ENCODE peak calls at places on chromosomes 3 and 15, in four cellular contexts. W, O, Y and T are unnamed samples.

GRCh38 chr3:14480207-14481017 is 59.7 kb downstream of the GRIP2 start:
- DNase-seq in W (no peak), O (no peak), Y (no peak), T (no peak)

GRCh38 chr3:15633159-15633558 is 31.6 kb downstream of the BTD start:
- DNase-seq in W (no peak), O (no peak), Y (no peak), T (no peak)

GRCh38 chr3:117165611-117166051 is 456.1 kb downstream of the TUSC7 start:
- DNase-seq in W (no peak), O (no peak), Y (no peak), T (no peak)

GRCh38 chr3:194170793-194171192 is 34.8 kb downstream of the HES1 start:
- DNase-seq in W (no peak), O (no peak), Y (no peak), T (no peak)

GRCh38 chr15:23857028-23857641 is 170.0 kb upstream of the NDN start:
- DNase-seq in W (no peak), O (no peak), Y (no peak), T (peak)

GRCh38 chr3:39255503-39256325 is 24.1 kb downstream of the CX3CR1 start:
- DNase-seq in W (peak), O (no peak), Y (no peak), T (no peak)

GRCh38 chr3:3800076-3800448 is 831 bp downstream of the LRRN1 start:
- DNase-seq in W (peak), O (no peak), Y (no peak), T (no peak)

GRCh38 chr3:82783188-82783587 is 1021.7 kb upstream of the GBE1 start:
- DNase-seq in W (no peak), O (no peak), Y (no peak), T (no peak)

GRCh38 chr3:171178714-171179113 is 152.2 kb upstream of the SLC2A2 start:
- DNase-seq in W (no peak), O (peak), Y (no peak), T (no peak)

GRCh38 chr3:23650371-23651140 is 155.2 kb upstream of the UBE2E1 start:
- DNase-seq in W (no peak), O (peak), Y (no peak), T (peak)

GRCh38 chr3:107598926-107599754 is 76.4 kb downstream of the BBX start:
- DNase-seq in W (peak), O (no peak), Y (peak), T (no peak)

GRCh38 chr3:120284702-120285507 is at the start of gene GPR156:
- DNase-seq in W (no peak), O (no peak), Y (no peak), T (no peak)

GRCh38 chr15:58284293-58284692 is 146.1 kb downstream of the AQP9 start:
- DNase-seq in W (no peak), O (no peak), Y (no peak), T (no peak)

GRCh38 chr3:138945646-138946553 is 1.0 kb downstream of the FOXL2 start:
- DNase-seq in W (no peak), O (no peak), Y (no peak), T (no peak)

GRCh38 chr3:62366093-62366419 is 7.3 kb downstream of the FEZF2 start:
- DNase-seq in W (no peak), O (no peak), Y (no peak), T (no peak)

GRCh38 chr3:126480864-126481263 is 5.2 kb upstream of the ZXDC start:
- DNase-seq in W (no peak), O (no peak), Y (no peak), T (no peak)

GRCh38 chr3:125053304-125053699 is 2.5 kb downstream of the HEG1 start:
- DNase-seq in W (no peak), O (no peak), Y (no peak), T (no peak)

GRCh38 chr3:88810455-88810854 is 297.0 kb upstream of the EPHA3 start:
- DNase-seq in W (no peak), O (no peak), Y (no peak), T (no peak)

GRCh38 chr3:31918179-31919165 is 62.6 kb downstream of the OSBPL10 start:
- DNase-seq in W (no peak), O (no peak), Y (no peak), T (no peak)

GRCh38 chr3:50272911-50273688 is 4.2 kb downstream of the SEMA3B start:
- DNase-seq in W (peak), O (no peak), Y (peak), T (peak)

GRCh38 chr3:57910988-57911387 is 97.2 kb upstream of the FLNB start:
- DNase-seq in W (no peak), O (no peak), Y (no peak), T (no peak)

GRCh38 chr3:185727873-185728272 is 97.0 kb downstream of the IGF2BP2 start:
- DNase-seq in W (no peak), O (no peak), Y (no peak), T (no peak)

GRCh38 chr3:1967525-1967924 is 131.1 kb upstream of the CNTN4 start:
- DNase-seq in W (no peak), O (no peak), Y (no peak), T (no peak)

GRCh38 chr3:116815321-116815720 is 105.7 kb downstream of the TUSC7 start:
- DNase-seq in W (no peak), O (no peak), Y (no peak), T (no peak)

GRCh38 chr15:62432702-62433398 is 267.8 kb upstream of the C2CD4B start:
- DNase-seq in W (no peak), O (no peak), Y (no peak), T (no peak)

GRCh38 chr3:129211345-129211744 is 27.6 kb upstream of the CNBP start:
- DNase-seq in W (no peak), O (no peak), Y (no peak), T (no peak)

GRCh38 chr3:187629711-187630110 is 40.5 kb downstream of the SST start:
- DNase-seq in W (no peak), O (no peak), Y (no peak), T (no peak)

GRCh38 chr3:128174645-128175590 is 21.6 kb downstream of the EEFSEC start:
- DNase-seq in W (no peak), O (no peak), Y (no peak), T (no peak)

GRCh38 chr15:33506781-33507180 is 196.0 kb downstream of the RYR3 start:
- DNase-seq in W (no peak), O (no peak), Y (no peak), T (no peak)

GRCh38 chr3:32421185-32421584 is 29.5 kb downstream of the CMTM7 start:
- DNase-seq in W (no peak), O (no peak), Y (no peak), T (no peak)

GRCh38 chr3:10933958-10934481 is 58.5 kb upstream of the SLC6A1 start:
- DNase-seq in W (no peak), O (no peak), Y (no peak), T (peak)

GRCh38 chr15:40093224-40093842 is 15.3 kb downstream of the BMF start:
- DNase-seq in W (peak), O (no peak), Y (peak), T (no peak)

GRCh38 chr3:57735405-57735804 is 20.7 kb upstream of the SLMAP start:
- DNase-seq in W (no peak), O (no peak), Y (no peak), T (no peak)

GRCh38 chr15:31502541-31503229 is 176.1 kb downstream of the KLF13 start:
- DNase-seq in W (no peak), O (peak), Y (no peak), T (no peak)

GRCh38 chr15:63029701-63030100 is 12.8 kb upstream of the TPM1 start:
- DNase-seq in W (no peak), O (no peak), Y (no peak), T (no peak)

GRCh38 chr15:59367022-59367451 is 5.6 kb downstream of the MYO1E start:
- DNase-seq in W (no peak), O (no peak), Y (no peak), T (no peak)

GRCh38 chr3:17579289-17580031 is 163.0 kb downstream of the TBC1D5 start:
- DNase-seq in W (no peak), O (no peak), Y (no peak), T (no peak)

GRCh38 chr15:68401496-68402431 is 30.2 kb downstream of the ITGA11 start:
- DNase-seq in W (no peak), O (peak), Y (no peak), T (no peak)

GRCh38 chr15:58669108-58669507 is 80.4 kb downstream of the ADAM10 start:
- DNase-seq in W (no peak), O (no peak), Y (no peak), T (no peak)

GRCh38 chr15:55802600-55803376 is 59.8 kb upstream of the PRTG start:
- DNase-seq in W (no peak), O (no peak), Y (no peak), T (no peak)
- TF ChIP-seq POLR2A in W (no peak), O (no peak), Y (no peak), T (no peak)

GRCh38 chr3:65532164-65532563 is 506.6 kb downstream of the MAGI1 start:
- DNase-seq in W (no peak), O (no peak), Y (no peak), T (no peak)
- TF ChIP-seq POLR2A in W (no peak), O (no peak), Y (no peak), T (no peak)

DNA sequence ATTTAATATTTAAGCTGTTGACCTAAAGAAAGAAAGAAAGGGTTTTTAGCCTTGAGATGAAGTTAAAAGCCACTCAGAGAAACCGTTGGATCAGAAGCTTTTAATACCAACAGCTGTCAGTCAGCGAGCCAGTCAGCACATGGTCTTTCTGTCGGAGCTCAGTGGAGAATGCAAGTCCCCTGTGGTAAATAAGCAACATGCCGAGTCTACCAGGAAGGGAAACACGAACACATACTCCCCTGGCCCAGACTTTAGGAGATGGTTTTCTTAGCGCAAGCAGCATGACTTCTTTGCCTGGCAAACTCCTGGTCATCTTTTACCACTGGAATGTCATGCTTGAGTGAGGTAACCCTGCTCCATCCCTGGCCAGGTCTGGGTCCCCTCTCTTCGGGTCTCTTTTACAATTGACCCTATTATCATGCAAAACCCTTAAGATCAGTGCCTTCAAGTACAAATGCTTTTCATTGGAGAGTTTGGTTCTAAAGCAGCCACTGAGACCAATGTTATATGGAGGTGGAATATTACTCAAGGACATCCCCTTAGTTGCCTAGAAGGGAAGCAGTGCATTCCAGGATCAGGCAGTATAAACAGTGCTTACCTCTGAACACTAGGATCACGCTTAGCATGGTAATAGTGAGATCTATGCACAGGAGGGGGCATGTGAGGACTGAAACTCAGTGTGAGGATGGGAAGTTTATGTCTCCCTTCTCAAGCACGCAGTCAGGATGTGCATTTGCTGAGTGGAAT is 28.2 kb downstream of the SLCO3A1 start:
- DNase-seq in W (no peak), O (no peak), Y (no peak), T (no peak)
- TF ChIP-seq POLR2A in W (no peak), O (no peak), Y (no peak), T (no peak)

GRCh38 chr3:49199244-49199899 is 28.0 kb downstream of the KLHDC8B start:
- DNase-seq in W (peak), O (no peak), Y (peak), T (no peak)
- TF ChIP-seq POLR2A in W (no peak), O (no peak), Y (no peak), T (no peak)

GRCh38 chr3:122794779-122795673 is at the start of gene SLC49A4:
- DNase-seq in W (peak), O (no peak), Y (peak), T (peak)
- TF ChIP-seq POLR2A in W (peak), O (peak), Y (no peak), T (peak)

GRCh38 chr15:66292261-66293084 is 895 bp upstream of the DIS3L start:
- DNase-seq in W (no peak), O (no peak), Y (no peak), T (no peak)

GRCh38 chr15:66294932-66295235 is 1.5 kb downstream of the DIS3L start:
- DNase-seq in W (no peak), O (no peak), Y (no peak), T (peak)

GRCh38 chr15:66294157-66294931 is 976 bp downstream of the DIS3L start:
- DNase-seq in W (no peak), O (no peak), Y (no peak), T (peak)

GRCh38 chr15:66293085-66293418 is 316 bp upstream of the DIS3L start:
- DNase-seq in W (no peak), O (no peak), Y (no peak), T (no peak)

GRCh38 chr15:66293419-66294156 is at the start of gene DIS3L:
- DNase-seq in W (peak), O (no peak), Y (peak), T (no peak)
- TF ChIP-seq POLR2A in W (peak), O (no peak), Y (no peak), T (peak)

GRCh38 chr15:67098768-67099282 is 33.4 kb downstream of the SMAD3 start:
- DNase-seq in W (no peak), O (no peak), Y (no peak), T (no peak)

GRCh38 chr15:67100124-67100791 is 34.9 kb downstream of the SMAD3 start:
- DNase-seq in W (no peak), O (no peak), Y (no peak), T (no peak)

GRCh38 chr15:67101981-67102929 is 36.9 kb downstream of the SMAD3 start:
- DNase-seq in W (no peak), O (no peak), Y (no peak), T (no peak)

GRCh38 chr15:67103021-67103420 is 37.6 kb downstream of the SMAD3 start:
- DNase-seq in W (no peak), O (no peak), Y (no peak), T (no peak)

DNA sequence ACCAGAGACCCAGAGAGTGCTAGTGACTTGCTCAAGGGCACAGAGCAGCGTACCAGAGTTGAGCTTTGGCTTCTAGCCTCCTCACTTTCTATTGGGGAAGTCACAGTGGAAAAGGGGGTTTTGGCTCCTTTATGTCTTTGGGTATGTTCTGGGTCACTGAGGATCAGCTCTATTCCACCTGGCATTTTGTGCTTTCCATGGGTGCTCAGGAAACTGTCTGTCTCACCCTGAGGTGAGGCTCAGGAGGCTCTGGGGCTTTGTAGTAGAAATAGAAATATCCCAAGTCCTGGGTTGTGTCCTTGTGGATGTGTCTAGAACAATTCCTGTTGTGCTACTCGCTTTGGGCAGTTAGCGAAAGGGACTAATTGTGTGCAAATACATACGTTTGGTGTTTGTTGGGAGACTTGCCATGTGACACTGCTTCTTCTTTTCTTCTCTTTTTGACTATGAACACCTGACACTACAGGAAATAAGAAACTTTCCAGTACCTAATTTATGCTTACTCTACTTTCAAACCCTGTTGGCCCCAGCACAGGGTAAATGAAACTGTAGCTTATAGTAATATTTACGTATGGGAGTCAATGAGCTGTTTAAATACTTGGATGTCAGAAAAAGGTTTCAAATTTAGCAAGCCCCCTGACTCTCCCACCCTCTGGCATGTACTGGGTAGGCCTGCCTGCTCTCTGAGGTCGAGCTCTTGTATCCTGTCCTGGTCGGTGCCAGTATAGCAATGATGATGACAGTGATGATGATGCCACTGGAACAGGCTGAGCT is 35.6 kb downstream of the SMAD3 start:
- DNase-seq in W (peak), O (no peak), Y (no peak), T (no peak)
- TF ChIP-seq POLR2A in W (no peak), O (no peak), Y (no peak), T (no peak)

GRCh38 chr15:71202712-71203111 is 87.4 kb downstream of the THSD4 start:
- DNase-seq in W (no peak), O (no peak), Y (no peak), T (no peak)

GRCh38 chr15:71197620-71198019 is 82.3 kb downstream of the THSD4 start:
- DNase-seq in W (no peak), O (no peak), Y (no peak), T (no peak)

GRCh38 chr15:71201471-71201870 is 86.2 kb downstream of the THSD4 start:
- DNase-seq in W (no peak), O (no peak), Y (no peak), T (no peak)

GRCh38 chr15:71198846-71199245 is 83.6 kb downstream of the THSD4 start:
- DNase-seq in W (no peak), O (no peak), Y (no peak), T (no peak)

DNA sequence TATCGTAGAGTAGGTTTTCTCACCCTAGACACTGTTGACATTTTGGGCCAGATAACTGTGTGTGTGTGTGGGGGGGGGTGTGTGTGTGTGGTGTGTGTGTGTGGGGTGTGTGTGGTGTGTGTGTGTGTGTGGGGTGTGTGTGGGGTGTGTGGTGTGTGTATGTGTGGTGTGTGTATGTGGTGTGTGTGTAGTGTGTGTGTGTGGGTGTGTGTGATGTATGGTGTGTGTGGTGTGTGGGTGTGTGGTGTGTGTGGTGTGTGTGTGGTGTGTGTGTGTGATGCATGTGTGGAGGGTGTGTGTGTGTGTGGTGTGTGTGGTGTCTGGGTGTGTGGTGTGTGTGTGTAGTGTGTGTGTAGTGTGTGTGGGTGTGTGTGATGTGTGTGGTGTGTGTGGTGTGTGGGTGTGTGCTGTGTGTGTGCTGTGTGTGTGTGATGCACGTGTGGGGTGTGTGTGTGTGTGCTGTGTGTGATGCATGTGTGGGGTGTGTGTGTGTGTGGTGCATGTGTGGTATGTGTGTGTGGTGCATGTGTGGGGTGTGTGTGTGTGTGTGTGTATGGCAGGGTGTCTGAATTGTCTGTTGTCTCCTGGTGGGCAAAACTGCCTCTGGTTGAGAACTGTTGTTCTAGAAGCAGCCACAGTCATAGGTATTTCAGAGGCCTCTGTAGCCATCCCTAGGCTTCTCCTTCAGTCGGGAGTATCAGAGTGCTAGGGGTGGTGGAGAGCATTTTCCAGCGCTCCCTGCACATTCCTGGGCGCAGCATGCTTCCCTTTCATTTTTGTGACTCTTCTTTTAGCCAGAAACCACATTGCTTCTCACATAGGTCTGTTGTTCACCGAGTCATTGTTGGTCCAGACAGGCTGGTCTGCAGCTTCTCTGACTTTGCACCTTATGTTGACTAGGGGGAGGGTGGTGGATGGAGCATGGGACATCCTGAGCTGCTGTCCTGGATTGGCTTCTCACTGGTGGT is 84.4 kb downstream of the THSD4 start:
- DNase-seq in W (no peak), O (no peak), Y (no peak), T (no peak)
- TF ChIP-seq POLR2A in W (no peak), O (no peak), Y (no peak), T (no peak)

GRCh38 chr3:28243424-28244106 is 2.1 kb downstream of the CMC1 start:
- DNase-seq in W (no peak), O (no peak), Y (no peak), T (no peak)

GRCh38 chr3:28240440-28240839 is 979 bp upstream of the CMC1 start:
- DNase-seq in W (no peak), O (no peak), Y (no peak), T (no peak)

GRCh38 chr3:28244471-28244870 is 3.1 kb downstream of the CMC1 start:
- DNase-seq in W (no peak), O (no peak), Y (no peak), T (no peak)

GRCh38 chr3:28241221-28242160 is at the start of gene CMC1:
- DNase-seq in W (peak), O (peak), Y (peak), T (peak)

DNA sequence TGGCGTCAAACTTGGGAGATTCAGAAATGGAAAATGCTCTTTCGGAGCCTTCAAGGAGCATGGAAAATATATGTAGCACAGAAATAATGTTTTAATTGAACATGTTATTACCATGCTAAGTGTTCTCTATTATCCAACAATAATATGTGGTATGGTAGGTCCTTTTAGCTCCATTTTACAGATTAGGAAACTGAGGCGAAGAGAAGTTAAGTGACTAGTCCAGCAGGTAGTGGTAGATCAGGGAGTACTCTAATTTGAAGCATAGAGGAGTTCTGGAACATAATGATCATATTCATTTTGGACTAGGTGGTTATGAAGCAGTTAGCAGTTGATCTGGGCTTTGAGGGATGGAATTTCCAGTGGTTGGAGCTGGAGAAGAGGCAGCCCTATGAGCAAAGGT is 1.1 kb downstream of the CMC1 start:
- DNase-seq in W (no peak), O (no peak), Y (no peak), T (no peak)
- TF ChIP-seq POLR2A in W (no peak), O (no peak), Y (no peak), T (no peak)